ENCODE peak calls at places on chromosomes 11 and 22, in four cellular contexts. U is K562, M is IMR-90, P is GM12878. I is an unnamed sample.

GRCh38 chr11:12543596-12544415 is 130.4 kb upstream of the TEAD1 start:
- DNase-seq in U (no peak), M (no peak), P (no peak), I (no peak)

GRCh38 chr11:102639656-102640055 is 14.5 kb upstream of the MMP20 start:
- DNase-seq in U (no peak), M (no peak), P (no peak), I (no peak)

GRCh38 chr11:134592391-134592990 is 180.4 kb upstream of the B3GAT1 start:
- DNase-seq in U (peak), M (no peak), P (no peak), I (no peak)

GRCh38 chr22:29219881-29220670 is 14.4 kb downstream of the EMID1 start:
- DNase-seq in U (no peak), M (no peak), P (no peak), I (no peak)

GRCh38 chr22:45284705-45285305 is at the start of gene UPK3A:
- DNase-seq in U (no peak), M (no peak), P (no peak), I (peak)

GRCh38 chr11:115301029-115301428 is 203.2 kb downstream of the CADM1 start:
- DNase-seq in U (no peak), M (peak), P (no peak), I (no peak)

GRCh38 chr11:8905528-8906165 is 5.3 kb upstream of the AKIP1 start:
- DNase-seq in U (no peak), M (peak), P (no peak), I (peak)

GRCh38 chr11:2517016-2517385 is 72.2 kb downstream of the KCNQ1 start:
- DNase-seq in U (no peak), M (no peak), P (no peak), I (no peak)

GRCh38 chr11:44030276-44030932 is 17.4 kb upstream of the ACCSL start:
- DNase-seq in U (no peak), M (peak), P (no peak), I (no peak)

GRCh38 chr11:99368579-99368978 is 347.8 kb downstream of the CNTN5 start:
- DNase-seq in U (no peak), M (no peak), P (no peak), I (no peak)

GRCh38 chr11:12291767-12292166 is 85.6 kb upstream of the PARVA start:
- DNase-seq in U (no peak), M (no peak), P (no peak), I (no peak)

GRCh38 chr22:39209756-39210155 is 35.0 kb downstream of the PDGFB start:
- DNase-seq in U (no peak), M (no peak), P (no peak), I (no peak)

GRCh38 chr11:115488945-115489344 is 15.3 kb downstream of the CADM1 start:
- DNase-seq in U (no peak), M (peak), P (no peak), I (peak)

GRCh38 chr11:129115652-129116585 is 76.2 kb downstream of the ARHGAP32 start:
- DNase-seq in U (no peak), M (peak), P (no peak), I (peak)

GRCh38 chr11:9351956-9352355 is 32.5 kb upstream of the IPO7 start:
- DNase-seq in U (no peak), M (peak), P (no peak), I (no peak)

GRCh38 chr11:9170450-9170849 is 79.1 kb upstream of the SCUBE2 start:
- DNase-seq in U (no peak), M (peak), P (no peak), I (no peak)

GRCh38 chr11:79119491-79120284 is 321.1 kb downstream of the TENM4 start:
- DNase-seq in U (no peak), M (no peak), P (no peak), I (no peak)

GRCh38 chr11:4626207-4627105 is 10.8 kb upstream of the OR51D1 start:
- DNase-seq in U (peak), M (peak), P (no peak), I (peak)

GRCh38 chr11:803770-804598 is 1.0 kb downstream of the PIDD1 start:
- DNase-seq in U (no peak), M (no peak), P (no peak), I (no peak)

GRCh38 chr22:32760815-32761214 is 40.7 kb upstream of the TIMP3 start:
- DNase-seq in U (no peak), M (no peak), P (no peak), I (no peak)

GRCh38 chr11:64140101-64140500 is 25.8 kb downstream of the MACROD1 start:
- DNase-seq in U (no peak), M (no peak), P (no peak), I (no peak)

GRCh38 chr11:95076416-95076815 is 9.7 kb downstream of the SRSF8 start:
- DNase-seq in U (no peak), M (peak), P (no peak), I (peak)

GRCh38 chr11:43578346-43579170 is 102.0 kb upstream of the HSD17B12 start:
- DNase-seq in U (no peak), M (peak), P (no peak), I (no peak)

GRCh38 chr11:92828576-92828975 is 140.9 kb upstream of the MTNR1B start:
- DNase-seq in U (no peak), M (no peak), P (no peak), I (no peak)

GRCh38 chr22:40621309-40622151 is 15.0 kb downstream of the MRTFA start:
- DNase-seq in U (peak), M (no peak), P (no peak), I (no peak)

GRCh38 chr22:39349967-39350802 is at the start of gene SYNGR1:
- DNase-seq in U (peak), M (no peak), P (no peak), I (no peak)

GRCh38 chr11:73252577-73253191 is 19.5 kb upstream of the P2RY6 start:
- DNase-seq in U (peak), M (no peak), P (no peak), I (peak)

GRCh38 chr11:59403546-59403945 is 22.7 kb downstream of the OR5A2 start:
- DNase-seq in U (no peak), M (no peak), P (no peak), I (no peak)

GRCh38 chr11:63929616-63930015 is 9.2 kb upstream of the NAA40 start:
- DNase-seq in U (no peak), M (no peak), P (no peak), I (no peak)

GRCh38 chr11:19777342-19778102 is 64.9 kb downstream of the NAV2 start:
- DNase-seq in U (peak), M (peak), P (peak), I (peak)

GRCh38 chr22:37045958-37046357 is 5.6 kb upstream of the KCTD17 start:
- DNase-seq in U (no peak), M (peak), P (no peak), I (peak)

GRCh38 chr22:44597616-44598015 is 99.6 kb upstream of the RTL6 start:
- DNase-seq in U (no peak), M (peak), P (no peak), I (no peak)

GRCh38 chr11:77813256-77813655 is 7.3 kb downstream of the RSF1 start:
- DNase-seq in U (no peak), M (peak), P (no peak), I (no peak)

GRCh38 chr11:80031014-80031565 is 590.3 kb upstream of the TENM4 start:
- DNase-seq in U (no peak), M (no peak), P (no peak), I (no peak)

GRCh38 chr11:119421941-119422504 is 949 bp downstream of the THY1 start:
- DNase-seq in U (no peak), M (peak), P (no peak), I (no peak)

GRCh38 chr22:49340406-49340805 is 487.3 kb downstream of the BRD1 start:
- DNase-seq in U (no peak), M (no peak), P (no peak), I (no peak)

GRCh38 chr22:43289976-43290663 is 53.1 kb downstream of the SCUBE1 start:
- DNase-seq in U (no peak), M (peak), P (no peak), I (no peak)

DNA sequence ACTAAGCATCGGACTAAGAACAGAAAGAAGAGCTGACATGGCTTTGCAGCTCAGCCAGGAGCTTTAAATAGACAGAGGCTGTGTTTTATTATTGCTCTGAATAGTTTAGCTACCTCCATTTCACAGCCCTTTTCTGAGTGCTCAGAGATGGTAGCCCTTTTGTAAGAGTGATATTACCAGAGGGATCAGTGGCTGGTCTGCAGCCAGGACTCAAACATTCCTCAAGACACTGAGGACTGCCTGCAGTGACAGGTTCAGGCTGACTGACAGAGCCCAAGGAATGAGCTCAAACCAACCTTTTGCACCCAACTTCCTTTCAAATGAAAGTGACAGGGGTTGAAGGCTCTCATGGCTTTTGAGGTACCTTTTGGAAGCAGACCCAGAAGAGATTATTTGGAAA is 189.0 kb downstream of the DDX10 start:
- DNase-seq in U (no peak), M (no peak), P (no peak), I (no peak)
- TF ChIP-seq ELK1 in U (no peak), M (no peak), P (no peak), I (no peak)

GRCh38 chr11:69148806-69149205 is 6.9 kb upstream of the SMIM38 start:
- DNase-seq in U (no peak), M (no peak), P (no peak), I (no peak)

GRCh38 chr11:69151811-69152210 is 3.9 kb upstream of the SMIM38 start:
- DNase-seq in U (no peak), M (no peak), P (no peak), I (no peak)

GRCh38 chr11:69148377-69148762 is 7.4 kb upstream of the SMIM38 start:
- DNase-seq in U (no peak), M (no peak), P (no peak), I (no peak)

GRCh38 chr11:69149646-69150045 is 6.1 kb upstream of the SMIM38 start:
- DNase-seq in U (no peak), M (no peak), P (no peak), I (no peak)

DNA sequence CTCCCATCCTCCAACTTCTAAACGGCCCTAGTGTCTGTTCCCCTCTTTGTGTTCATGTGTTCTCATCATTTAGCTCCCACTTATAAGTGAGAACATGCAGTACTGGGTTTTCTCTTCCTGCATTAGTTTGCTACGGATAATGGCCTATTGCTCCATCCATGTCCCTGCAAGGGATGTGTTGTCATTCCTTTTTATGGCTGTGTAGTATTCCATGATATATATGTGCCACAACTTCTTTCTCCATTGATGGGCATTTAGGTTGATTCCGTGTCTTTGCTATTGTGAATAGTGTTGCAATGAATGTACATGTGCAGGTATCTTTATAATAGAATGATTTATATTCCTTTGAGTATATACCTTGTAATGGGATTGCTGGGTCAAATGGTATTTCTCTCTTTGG is 5.6 kb upstream of the SMIM38 start:
- DNase-seq in U (no peak), M (no peak), P (no peak), I (no peak)
- TF ChIP-seq ELK1 in U (no peak), M (no peak), P (no peak), I (no peak)

GRCh38 chr11:31560842-31561476 is 51.4 kb downstream of the ELP4 start:
- DNase-seq in U (no peak), M (no peak), P (no peak), I (no peak)

GRCh38 chr11:31555938-31556337 is 46.4 kb downstream of the ELP4 start:
- DNase-seq in U (no peak), M (no peak), P (no peak), I (no peak)

DNA sequence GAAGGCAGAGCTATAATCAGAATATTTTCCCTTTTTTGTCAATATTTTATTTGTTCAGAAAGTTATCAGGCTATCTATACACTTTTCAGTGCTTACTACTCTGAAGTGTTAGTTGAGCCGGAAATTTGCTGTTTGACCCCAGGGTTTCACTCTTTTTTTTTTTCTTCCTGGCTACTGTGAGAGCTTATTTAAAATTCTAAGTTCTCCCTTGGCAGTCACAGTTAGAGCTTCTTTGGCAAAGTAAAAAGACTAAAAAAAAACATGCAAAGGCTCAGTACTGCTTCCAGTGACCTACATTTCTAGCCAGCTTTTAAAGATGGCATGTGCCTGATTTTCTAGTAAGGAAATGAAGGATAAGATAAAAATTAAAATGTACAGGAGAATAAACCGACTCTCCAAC is 48.4 kb downstream of the ELP4 start:
- DNase-seq in U (no peak), M (peak), P (no peak), I (no peak)
- TF ChIP-seq ELK1 in U (no peak), M (no peak), P (no peak), I (no peak)

GRCh38 chr11:107928767-107929507 is 689 bp downstream of the RAB39A start:
- DNase-seq in U (no peak), M (no peak), P (no peak), I (no peak)
- TF ChIP-seq ELK1 in U (no peak), M (no peak), P (no peak), I (no peak)

DNA sequence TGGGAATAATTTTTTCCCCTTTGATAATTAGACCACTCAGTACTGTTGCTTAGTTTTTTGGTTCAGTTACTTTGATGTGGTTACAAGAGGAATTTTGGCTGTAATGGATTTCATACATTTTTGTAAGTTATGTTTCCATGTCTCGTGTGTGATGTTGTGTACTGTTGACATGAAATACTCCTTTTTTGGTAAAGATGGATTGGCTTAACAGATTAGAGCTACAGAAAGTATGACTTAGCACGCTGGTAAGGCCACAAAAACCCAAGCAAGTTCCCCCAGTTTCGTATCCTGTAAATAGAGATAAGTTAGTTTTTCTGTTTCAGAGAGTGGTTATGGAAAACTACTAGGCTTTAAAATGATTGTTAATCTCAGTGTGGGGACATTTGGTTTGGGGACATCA is 11.9 kb downstream of the TBCEL start:
- DNase-seq in U (no peak), M (no peak), P (peak), I (no peak)
- TF ChIP-seq ELK1 in U (no peak), M (no peak), P (no peak), I (no peak)

DNA sequence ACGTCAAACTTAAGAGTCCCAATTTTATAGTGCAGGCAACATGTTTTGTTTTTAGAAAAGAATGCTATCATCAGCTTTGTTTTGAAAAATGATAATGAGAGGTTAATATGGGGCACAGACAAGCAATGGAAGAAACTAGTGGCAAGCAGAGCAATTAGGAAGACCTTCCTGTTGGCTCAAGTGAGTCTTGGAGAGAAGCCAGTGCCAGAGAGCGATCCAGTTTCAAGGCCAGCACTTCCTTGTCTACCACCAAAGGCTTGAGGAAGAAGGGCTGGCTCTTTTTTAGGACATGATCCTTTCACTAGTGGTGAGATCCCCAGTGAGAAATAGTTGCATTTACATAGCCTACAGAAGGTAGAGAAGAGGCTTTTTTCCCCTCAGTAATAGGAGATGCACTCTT is 1340.7 kb downstream of the LRRC4C start:
- DNase-seq in U (peak), M (no peak), P (no peak), I (no peak)
- TF ChIP-seq ELK1 in U (no peak), M (no peak), P (no peak), I (no peak)

GRCh38 chr22:30637701-30638114 is 2.1 kb downstream of the SLC35E4 start:
- DNase-seq in U (no peak), M (no peak), P (no peak), I (no peak)

GRCh38 chr22:30640361-30640760 is 4.8 kb downstream of the SLC35E4 start:
- DNase-seq in U (no peak), M (no peak), P (no peak), I (no peak)

GRCh38 chr22:30634477-30635233 is 926 bp upstream of the SLC35E4 start:
- DNase-seq in U (peak), M (peak), P (peak), I (peak)

GRCh38 chr22:30635273-30636225 is at the start of gene SLC35E4:
- DNase-seq in U (peak), M (peak), P (peak), I (peak)

GRCh38 chr22:30636226-30637077 is 871 bp downstream of the SLC35E4 start:
- DNase-seq in U (no peak), M (no peak), P (no peak), I (no peak)
- TF ChIP-seq ELK1 in U (no peak), M (no peak), P (no peak), I (no peak)

DNA sequence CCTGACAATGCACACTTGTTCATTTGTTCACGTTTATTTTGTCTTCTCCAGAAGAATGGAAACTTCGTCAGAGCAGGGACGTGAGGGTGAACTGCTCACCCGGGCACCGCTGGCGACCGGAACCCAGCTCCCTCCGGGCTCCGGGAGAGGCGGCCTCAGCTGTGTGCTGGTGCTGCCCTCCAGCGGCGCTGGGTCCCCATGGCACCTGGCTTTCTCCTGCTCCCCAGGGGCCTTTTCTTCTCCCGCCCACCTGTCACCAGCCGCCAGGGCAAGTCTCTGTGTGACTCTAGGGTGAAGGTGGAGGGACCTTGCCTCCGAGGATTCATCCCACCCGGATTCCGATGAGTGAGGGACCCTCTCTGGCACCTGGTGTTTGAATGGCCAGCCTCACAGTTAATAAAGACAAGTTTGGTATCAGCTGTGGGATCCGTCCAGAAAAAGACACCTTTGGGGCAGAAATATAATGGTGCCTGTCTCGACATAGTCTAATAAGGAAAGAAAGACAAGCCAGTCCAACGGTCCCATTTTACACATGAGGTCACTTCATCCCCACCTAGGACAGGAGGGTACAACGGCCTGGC is 32.9 kb upstream of the SLC35C1 start:
- DNase-seq in U (peak), M (peak), P (no peak), I (peak)
- TF ChIP-seq ELK1 in U (no peak), M (no peak), P (peak), I (no peak)

I was measured in A549.